ENCODE peak calls at places on chromosomes 5 and 9, in seven cellular contexts. V, A, R, O, Q, L and K are unnamed samples. For H3K4me1, the result is how much of the 10 kb centered on the place peaks cover.

GRCh38 chr9:89841456-89841855 is 236.6 kb downstream of the GADD45G start:
- DNase-seq in R (no peak), O (no peak), V (no peak), Q (no peak), L (no peak), A (no peak), K (no peak)

GRCh38 chr9:121717141-121717749 is 65.8 kb downstream of the DAB2IP start:
- DNase-seq in A (no peak), O (no peak), Q (no peak), L (peak), V (no peak), R (no peak), K (no peak)

GRCh38 chr9:95807326-95807947 is 68.1 kb upstream of the ERCC6L2 start:
- DNase-seq in Q (no peak), O (no peak), L (no peak), V (peak), R (no peak), A (no peak), K (peak)

GRCh38 chr9:131405429-131405828 is 11.5 kb downstream of the PRRC2B start:
- DNase-seq in A (no peak), L (no peak), O (no peak), Q (no peak), V (no peak), R (peak), K (no peak)

GRCh38 chr5:158722940-158723339 is 376.8 kb downstream of the EBF1 start:
- DNase-seq in O (no peak), Q (no peak), L (no peak), A (no peak), R (no peak), V (no peak), K (no peak)

GRCh38 chr9:2740616-2741015 is 23.3 kb downstream of the KCNV2 start:
- DNase-seq in A (no peak), O (no peak), V (no peak), Q (no peak), L (no peak), R (no peak), K (no peak)

GRCh38 chr9:129141066-129142041 is 30.1 kb downstream of the PTPA start:
- DNase-seq in V (peak), Q (peak), A (peak), L (peak), O (peak), R (peak), K (peak)

GRCh38 chr9:37840560-37841194 is 40.1 kb downstream of the DCAF10 start:
- DNase-seq in R (no peak), A (no peak), Q (no peak), V (no peak), O (no peak), L (no peak), K (no peak)

GRCh38 chr9:33840381-33840780 is 23.4 kb downstream of the UBE2R2 start:
- DNase-seq in O (no peak), R (no peak), A (no peak), L (no peak), Q (no peak), V (no peak), K (no peak)

GRCh38 chr5:10308844-10309243 is 1.1 kb upstream of the CMBL start:
- DNase-seq in R (no peak), A (no peak), O (no peak), Q (no peak), L (no peak), V (no peak), K (no peak)

GRCh38 chr5:179821298-179822058 is 773 bp downstream of the SQSTM1 start:
- DNase-seq in L (peak), Q (peak), A (peak), O (peak), R (peak), V (peak), K (peak)

GRCh38 chr9:14769235-14769580 is 46.7 kb upstream of the CER1 start:
- DNase-seq in L (no peak), R (no peak), O (no peak), Q (no peak), A (no peak), V (no peak), K (no peak)

GRCh38 chr9:108469654-108470053 is 386.1 kb downstream of the ACTL7B start:
- DNase-seq in R (no peak), L (no peak), A (no peak), V (no peak), O (no peak), Q (no peak), K (no peak)

GRCh38 chr5:179729303-179729702 is 3.3 kb upstream of the MAML1 start:
- DNase-seq in O (no peak), A (no peak), R (no peak), L (no peak), V (no peak), Q (no peak), K (no peak)

GRCh38 chr5:161544350-161544765 is 2.2 kb downstream of the GABRB2 start:
- DNase-seq in O (no peak), A (no peak), R (peak), Q (peak), V (no peak), L (no peak), K (peak)

GRCh38 chr9:129197978-129198736 is 20.1 kb upstream of the IER5L start:
- DNase-seq in V (peak), L (peak), O (no peak), A (peak), R (peak), Q (peak), K (peak)

GRCh38 chr9:120507936-120508510 is 71.9 kb downstream of the CDK5RAP2 start:
- DNase-seq in Q (no peak), O (no peak), A (no peak), R (no peak), V (no peak), L (no peak), K (no peak)

GRCh38 chr5:133854554-133854953 is 113.9 kb downstream of the C5orf15 start:
- DNase-seq in Q (no peak), V (no peak), A (no peak), O (no peak), L (no peak), R (no peak), K (peak)

GRCh38 chr5:100496296-100496695 is 38.9 kb upstream of the FAM174A start:
- DNase-seq in R (no peak), Q (no peak), V (no peak), L (no peak), O (no peak), A (no peak), K (no peak)

GRCh38 chr9:114007991-114008666 is 70.0 kb downstream of the AMBP start:
- DNase-seq in V (peak), R (peak), Q (peak), O (no peak), L (peak), A (no peak), K (peak)

GRCh38 chr9:25207402-25207801 is 470.8 kb downstream of the TUSC1 start:
- DNase-seq in V (no peak), L (peak), Q (no peak), R (no peak), O (no peak), A (no peak), K (no peak)
- TF ChIP-seq POLR2A in V (no peak), L (no peak), Q (no peak), R (no peak), O (no peak), A (no peak), K (no peak)

GRCh38 chr9:27537027-27537435 is 7.4 kb upstream of the MOB3B start:
- DNase-seq in Q (no peak), V (no peak), A (no peak), O (no peak), L (no peak), R (no peak), K (no peak)

GRCh38 chr9:27534131-27534530 is 4.5 kb upstream of the MOB3B start:
- DNase-seq in V (no peak), L (no peak), Q (no peak), A (no peak), O (no peak), R (no peak), K (no peak)

GRCh38 chr9:27534658-27535209 is 5.1 kb upstream of the MOB3B start:
- DNase-seq in R (no peak), A (no peak), V (no peak), Q (no peak), O (no peak), L (no peak), K (no peak)

GRCh38 chr9:27536168-27536567 is 6.6 kb upstream of the MOB3B start:
- DNase-seq in L (no peak), O (no peak), Q (no peak), R (no peak), V (no peak), A (no peak), K (no peak)

DNA sequence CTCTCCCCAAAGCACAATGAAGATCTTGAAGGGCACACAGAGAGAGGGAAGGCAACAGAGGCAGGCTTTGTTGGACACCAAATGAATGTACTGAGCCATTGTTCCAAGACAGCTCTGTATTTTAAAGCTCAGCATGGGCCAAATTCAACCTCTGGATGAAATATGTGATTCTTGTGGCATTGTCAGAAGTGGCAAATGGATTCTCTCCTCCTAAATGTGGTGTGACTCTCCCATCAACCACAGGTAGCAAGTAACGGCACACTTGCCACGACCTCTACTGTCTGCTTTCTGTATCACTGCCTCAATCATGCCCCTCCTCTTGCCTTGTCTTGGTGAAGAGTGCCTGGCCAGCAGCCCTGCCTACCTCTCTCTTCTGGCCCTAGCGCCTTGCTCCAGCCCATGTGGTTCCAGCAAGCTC is 6.1 kb upstream of the MOB3B start:
- DNase-seq in A (no peak), L (no peak), V (no peak), Q (no peak), O (no peak), R (no peak), K (peak)
- H3K4me1 ChIP-seq in A (under half), L (under half), V (half or more), Q (under half), O (under half), R (under half), K (under half)

DNA sequence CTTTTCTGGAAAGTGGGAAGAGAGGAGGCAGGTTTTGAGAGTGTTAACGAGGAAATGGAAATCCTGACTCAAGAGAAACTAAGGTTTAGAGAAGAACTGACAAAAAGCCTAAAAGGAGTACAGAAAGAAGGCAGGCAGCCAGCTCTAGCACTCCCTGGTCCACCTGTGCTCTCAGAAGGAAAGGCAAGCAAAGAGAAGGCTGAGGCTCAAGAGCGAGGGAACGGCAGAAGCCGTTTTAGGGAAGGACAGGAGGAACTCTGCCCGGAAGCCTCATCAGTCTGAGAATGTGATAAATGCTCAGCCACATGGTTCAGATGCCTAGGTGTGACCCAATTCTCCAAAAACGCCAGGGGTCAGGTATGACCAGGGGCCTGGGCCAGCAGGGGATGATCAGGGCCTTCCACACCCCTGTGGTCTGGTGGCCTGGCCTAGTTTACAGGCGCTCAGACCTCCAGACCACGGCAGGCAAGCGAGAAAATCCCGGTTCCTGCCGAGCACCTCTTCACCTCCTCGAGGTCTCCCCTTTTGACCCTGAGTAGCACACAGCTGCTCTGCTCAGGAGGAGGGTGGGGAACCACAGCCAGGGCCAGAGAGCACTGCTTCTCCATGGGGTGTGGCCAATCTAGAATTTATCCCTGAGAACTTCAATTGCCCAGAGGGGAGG is 80.0 kb upstream of the FBXW11 start:
- DNase-seq in L (no peak), Q (no peak), A (no peak), R (no peak), V (peak), O (no peak), K (no peak)
- TF ChIP-seq POLR2A in L (no peak), Q (no peak), A (no peak), R (no peak), V (no peak), O (no peak), K (no peak)

GRCh38 chr9:8534828-8535227 is 735.2 kb upstream of the DMAC1 start:
- DNase-seq in A (no peak), L (no peak), Q (no peak), R (no peak), V (no peak), O (no peak), K (no peak)
- H3K4me1 ChIP-seq in A (under half), L (under half), Q (under half), R (under half), V (under half), O (under half), K (under half)

GRCh38 chr5:37029436-37029835 is 152.9 kb downstream of the NIPBL start:
- DNase-seq in L (no peak), A (no peak), O (no peak), R (no peak), Q (no peak), V (no peak), K (no peak)

GRCh38 chr5:37039824-37040223 is 163.3 kb downstream of the NIPBL start:
- DNase-seq in A (no peak), Q (no peak), R (no peak), V (no peak), O (no peak), L (no peak), K (no peak)

GRCh38 chr5:37037840-37038239 is 161.3 kb downstream of the NIPBL start:
- DNase-seq in Q (no peak), V (no peak), R (no peak), O (no peak), L (no peak), A (no peak), K (no peak)

GRCh38 chr5:37034955-37035354 is 158.4 kb downstream of the NIPBL start:
- DNase-seq in L (no peak), Q (no peak), V (no peak), R (no peak), O (no peak), A (no peak), K (no peak)
- TF ChIP-seq POLR2A in L (no peak), Q (no peak), V (no peak), R (no peak), O (no peak), A (no peak), K (no peak)

DNA sequence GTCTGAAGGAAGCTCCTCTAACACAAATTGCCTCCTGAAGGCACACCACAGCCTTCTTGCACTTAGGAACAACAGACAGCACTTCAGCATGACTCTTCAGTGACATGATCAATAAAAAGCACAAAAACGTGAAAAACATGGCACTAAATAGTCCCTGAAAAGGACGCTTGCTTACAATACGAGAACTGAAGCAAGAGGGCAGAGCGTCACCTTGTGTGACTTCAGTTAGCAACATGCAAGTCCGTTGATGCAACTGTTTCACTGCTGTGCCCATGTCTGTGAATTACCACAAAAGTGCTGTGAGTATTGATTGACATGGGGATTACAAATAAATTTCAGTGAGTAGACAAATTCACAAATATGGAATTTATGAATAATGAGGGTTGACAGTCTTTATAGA is 219.9 kb upstream of the GAS1 start:
- DNase-seq in V (no peak), Q (no peak), A (no peak), O (no peak), R (no peak), L (no peak), K (no peak)
- H3K4me1 ChIP-seq in V (under half), Q (under half), A (under half), O (under half), R (under half), L (under half), K (under half)

DNA sequence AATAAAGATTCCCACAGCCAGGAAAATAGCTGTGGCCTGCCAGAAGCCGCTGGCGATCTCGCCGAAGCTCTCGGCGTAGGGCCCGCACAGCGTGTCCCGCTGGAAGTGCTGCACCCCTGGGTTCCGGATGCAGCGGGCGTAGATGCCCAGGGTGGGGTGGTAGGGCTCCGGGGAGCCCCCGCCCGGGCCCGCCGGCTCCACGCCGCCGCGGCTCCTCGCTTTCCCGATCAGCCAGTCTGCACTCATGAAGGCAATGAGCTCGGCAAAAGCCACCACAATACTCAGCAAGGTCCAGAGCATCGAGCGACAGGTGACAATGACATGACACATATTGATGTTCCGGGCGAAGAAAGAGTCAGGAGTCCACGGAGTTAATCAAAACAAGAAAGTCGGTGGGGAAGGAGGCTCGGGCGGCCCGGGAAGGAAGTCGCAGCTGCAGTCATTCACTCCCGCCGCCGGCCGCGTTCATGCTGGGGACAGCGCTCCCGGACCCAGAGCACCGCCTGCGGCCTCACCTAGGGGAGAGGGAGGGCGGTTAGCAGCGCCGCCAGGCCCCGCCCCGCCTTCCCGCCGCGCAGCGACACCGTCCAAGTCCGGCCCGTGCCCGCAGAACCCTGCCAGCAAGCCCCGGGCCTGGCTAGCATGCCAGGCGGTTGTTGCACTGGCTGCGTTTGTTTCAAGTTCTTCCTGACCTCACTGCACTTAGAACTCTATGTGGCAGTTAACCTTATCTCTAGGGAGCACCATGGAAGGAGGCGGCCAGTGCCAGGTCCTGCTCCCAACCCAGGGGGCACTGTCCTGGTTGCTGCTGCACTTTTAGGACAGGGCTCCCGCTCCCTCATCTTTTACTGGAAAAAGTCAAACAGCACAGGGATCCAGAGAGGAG is 138.4 kb downstream of the LHFPL2 start:
- DNase-seq in Q (peak), A (peak), R (peak), O (peak), L (peak), V (peak), K (peak)
- TF ChIP-seq POLR2A in Q (peak), A (no peak), R (peak), O (no peak), L (no peak), V (no peak), K (no peak)